ENCODE peak calls at places on chromosomes 13 and 19, in five cellular contexts. M, A, Q, E and W are unnamed samples.

GRCh38 chr13:99496322-99497142 is 4.7 kb upstream of the TM9SF2 start:
- DNase-seq in M (peak), A (peak), Q (peak), E (peak), W (peak)

GRCh38 chr13:40452038-40452666 is 214.3 kb downstream of the FOXO1 start:
- DNase-seq in M (no peak), A (no peak), Q (no peak), E (no peak), W (no peak)

GRCh38 chr19:1384085-1384462 is 367 bp downstream of the NDUFS7 start:
- DNase-seq in M (no peak), A (no peak), Q (no peak), E (no peak), W (no peak)

GRCh38 chr13:73018336-73018735 is 40.5 kb upstream of the KLF5 start:
- DNase-seq in M (no peak), A (no peak), Q (no peak), E (no peak), W (no peak)

GRCh38 chr13:31951215-31951678 is 80.3 kb upstream of the FRY start:
- DNase-seq in M (no peak), A (no peak), Q (peak), E (peak), W (peak)

GRCh38 chr13:39776439-39776838 is 121.0 kb downstream of the COG6 start:
- DNase-seq in M (no peak), A (no peak), Q (no peak), E (peak), W (no peak)

GRCh38 chr13:46908511-46908910 is 11.7 kb upstream of the HTR2A start:
- DNase-seq in M (no peak), A (no peak), Q (no peak), E (peak), W (no peak)

GRCh38 chr19:370641-371330 is 26.2 kb upstream of the MIER2 start:
- DNase-seq in M (no peak), A (no peak), Q (no peak), E (no peak), W (no peak)

GRCh38 chr19:39307233-39307821 is 11.1 kb downstream of the IFNL1 start:
- DNase-seq in M (no peak), A (no peak), Q (no peak), E (no peak), W (no peak)

GRCh38 chr19:6209233-6209632 is 70.5 kb downstream of the MLLT1 start:
- DNase-seq in M (no peak), A (no peak), Q (no peak), E (no peak), W (no peak)

GRCh38 chr19:41530761-41531301 is 45.1 kb upstream of the CEACAM21 start:
- DNase-seq in M (no peak), A (no peak), Q (peak), E (no peak), W (no peak)

GRCh38 chr13:113373811-113374485 is 10.0 kb upstream of the GRTP1 start:
- DNase-seq in M (no peak), A (no peak), Q (peak), E (no peak), W (no peak)

GRCh38 chr19:24054044-24054935 is 32.7 kb upstream of the ZNF254 start:
- DNase-seq in M (no peak), A (no peak), Q (no peak), E (peak), W (no peak)

GRCh38 chr19:35901055-35901644 is 810 bp upstream of the NFKBID start:
- DNase-seq in M (no peak), A (no peak), Q (no peak), E (peak), W (no peak)

GRCh38 chr13:97834255-97834654 is 119.2 kb upstream of the IPO5 start:
- DNase-seq in M (no peak), A (no peak), Q (no peak), E (no peak), W (no peak)

GRCh38 chr13:90968510-90968909 is 379.0 kb upstream of the MIR17HG start:
- DNase-seq in M (no peak), A (no peak), Q (no peak), E (peak), W (no peak)

GRCh38 chr13:73268306-73268705 is 209.5 kb downstream of the KLF5 start:
- DNase-seq in M (no peak), A (no peak), Q (no peak), E (peak), W (no peak)

GRCh38 chr13:29621401-29621800 is 25.9 kb upstream of the SLC7A1 start:
- DNase-seq in M (no peak), A (no peak), Q (no peak), E (peak), W (no peak)

GRCh38 chr19:44345969-44346368 is 10.5 kb downstream of the ZNF112 start:
- DNase-seq in M (no peak), A (no peak), Q (no peak), E (no peak), W (no peak)

GRCh38 chr13:77511552-77511951 is 24.0 kb upstream of the SCEL start:
- DNase-seq in M (no peak), A (no peak), Q (no peak), E (no peak), W (no peak)

GRCh38 chr13:53324656-53325055 is 296.0 kb downstream of the OLFM4 start:
- DNase-seq in M (no peak), A (no peak), Q (no peak), E (no peak), W (no peak)

GRCh38 chr19:30738047-30738446 is 365.9 kb downstream of the ZNF536 start:
- DNase-seq in M (no peak), A (no peak), Q (no peak), E (no peak), W (no peak)

GRCh38 chr13:87123987-87124784 is 547.0 kb upstream of the SLITRK5 start:
- DNase-seq in M (no peak), A (no peak), Q (no peak), E (peak), W (no peak)

GRCh38 chr13:61463027-61463426 is 47.4 kb upstream of the PCDH20 start:
- DNase-seq in M (no peak), A (no peak), Q (no peak), E (no peak), W (no peak)

GRCh38 chr19:2315818-2316353 is 7.9 kb upstream of the LINGO3 start:
- DNase-seq in M (no peak), A (no peak), Q (peak), E (no peak), W (no peak)

GRCh38 chr13:33341861-33342452 is 56.4 kb upstream of the STARD13 start:
- DNase-seq in M (no peak), A (no peak), Q (no peak), E (no peak), W (no peak)

GRCh38 chr13:112822851-112823250 is 133.0 kb downstream of the ATP11A start:
- DNase-seq in M (no peak), A (no peak), Q (no peak), E (no peak), W (no peak)

GRCh38 chr19:14555918-14556661 is 15.8 kb downstream of the NDUFB7 start:
- DNase-seq in M (no peak), A (no peak), Q (no peak), E (peak), W (no peak)

GRCh38 chr13:100944791-100945345 is 270.3 kb upstream of the TMTC4 start:
- DNase-seq in M (no peak), A (no peak), Q (no peak), E (no peak), W (no peak)

GRCh38 chr19:39996218-39996810 is 546 bp upstream of the ZNF546 start:
- DNase-seq in M (no peak), A (no peak), Q (peak), E (peak), W (peak)

GRCh38 chr19:15187026-15188007 is 13.5 kb downstream of the NOTCH3 start:
- DNase-seq in M (no peak), A (no peak), Q (no peak), E (peak), W (no peak)